ENCODE peak calls at places on chromosomes 7 and 10, in six cellular contexts. T is neuronal stem cell, M is H9, L is mammary epithelial cell, P is fibroblast of lung, F is neural progenitor cell. G is an unnamed sample.
A peak's percentile ranks its signal among the peaks of the same experiment; 100 is the strongest.

GRCh38 chr7:99224263-99224947 is 16.5 kb upstream of the KPNA7 start:
- DNase-seq in T (no peak), P (peak; percentile 23), F (no peak), L (peak; percentile 99), M (no peak), G (no peak)

GRCh38 chr10:42936580-42936979 is 140.3 kb upstream of the RET start:
- DNase-seq in P (no peak), M (no peak), F (no peak), T (no peak), L (no peak), G (peak; percentile 35)

GRCh38 chr7:129649128-129649690 is 37.7 kb downstream of the NRF1 start:
- DNase-seq in P (no peak), F (peak; percentile 7), M (no peak), T (no peak), L (no peak), G (no peak)

GRCh38 chr10:57015595-57016303 is 654.7 kb upstream of the ZWINT start:
- DNase-seq in M (no peak), L (no peak), F (no peak), P (no peak), T (no peak), G (no peak)

GRCh38 chr7:146053492-146053891 is 63.1 kb upstream of the CNTNAP2 start:
- DNase-seq in F (no peak), L (no peak), T (no peak), M (no peak), P (no peak), G (no peak)

GRCh38 chr7:69104023-69104422 is 494.3 kb upstream of the AUTS2 start:
- DNase-seq in M (peak; percentile 76), L (no peak), P (no peak), F (no peak), T (no peak), G (no peak)

GRCh38 chr7:17773289-17773626 is 167.0 kb downstream of the SNX13 start:
- DNase-seq in L (peak; percentile 90), F (no peak), M (no peak), T (no peak), P (peak; percentile 94), G (no peak)

GRCh38 chr7:47402941-47403340 is 179.0 kb downstream of the TNS3 start:
- DNase-seq in L (no peak), T (no peak), F (peak; percentile 15), M (no peak), P (no peak), G (no peak)

GRCh38 chr10:113301342-113301984 is 251.4 kb upstream of the HABP2 start:
- DNase-seq in L (no peak), T (no peak), F (no peak), M (no peak), P (no peak), G (no peak)

GRCh38 chr10:43263551-43264323 is 3.1 kb downstream of the RASGEF1A start:
- DNase-seq in P (no peak), M (peak; percentile 49), L (no peak), F (peak; percentile 42), T (no peak), G (peak; percentile 73)

GRCh38 chr7:65295409-65295808 is 78.2 kb upstream of the ZNF92 start:
- DNase-seq in F (no peak), M (no peak), T (no peak), L (no peak), P (no peak), G (no peak)

GRCh38 chr7:43308913-43309789 is 196.7 kb downstream of the HECW1 start:
- DNase-seq in F (no peak), M (no peak), P (no peak), L (no peak), T (no peak), G (no peak)

GRCh38 chr7:131642429-131642828 is 86.0 kb upstream of the PODXL start:
- DNase-seq in M (no peak), F (no peak), L (no peak), P (no peak), T (no peak), G (no peak)

GRCh38 chr7:19816128-19816527 is 42.7 kb upstream of the TMEM196 start:
- DNase-seq in M (no peak), F (no peak), L (no peak), P (no peak), T (no peak), G (no peak)

GRCh38 chr10:114498413-114499111 is 94.3 kb upstream of the AFAP1L2 start:
- DNase-seq in P (no peak), L (no peak), M (no peak), F (no peak), T (no peak), G (no peak)

GRCh38 chr10:79898597-79899325 is 50.1 kb downstream of the SFTPD start:
- DNase-seq in T (no peak), F (no peak), L (no peak), M (no peak), P (no peak), G (no peak)

GRCh38 chr10:77927343-77928256 is 1.0 kb upstream of the DLG5 start:
- DNase-seq in L (no peak), T (peak; percentile 14), F (peak; percentile 50), M (no peak), P (peak; percentile 22), G (no peak)

GRCh38 chr7:19522486-19522885 is 186.4 kb downstream of the POLR1F start:
- DNase-seq in F (no peak), L (peak; percentile 89), P (peak; percentile 54), T (no peak), M (no peak), G (no peak)

GRCh38 chr7:27099839-27100225 is 2.7 kb downstream of the HOXA2 start:
- DNase-seq in M (no peak), L (peak; percentile 35), T (no peak), P (peak; percentile 50), F (no peak), G (no peak)

GRCh38 chr7:7504910-7505704 is 30.6 kb downstream of the COL28A1 start:
- DNase-seq in F (no peak), T (no peak), M (no peak), P (no peak), L (no peak), G (no peak)

GRCh38 chr10:102826148-102826796 is 10.9 kb downstream of the CYP17A1 start:
- DNase-seq in M (no peak), F (no peak), P (no peak), T (no peak), L (no peak), G (no peak)

GRCh38 chr10:103498936-103499638 is 5.6 kb downstream of the NEURL1 start:
- DNase-seq in M (no peak), L (no peak), P (no peak), T (no peak), F (no peak), G (peak; percentile 9)

GRCh38 chr7:3912291-3912690 is 611.2 kb downstream of the SDK1 start:
- DNase-seq in P (no peak), T (no peak), F (no peak), L (no peak), M (no peak), G (no peak)

DNA sequence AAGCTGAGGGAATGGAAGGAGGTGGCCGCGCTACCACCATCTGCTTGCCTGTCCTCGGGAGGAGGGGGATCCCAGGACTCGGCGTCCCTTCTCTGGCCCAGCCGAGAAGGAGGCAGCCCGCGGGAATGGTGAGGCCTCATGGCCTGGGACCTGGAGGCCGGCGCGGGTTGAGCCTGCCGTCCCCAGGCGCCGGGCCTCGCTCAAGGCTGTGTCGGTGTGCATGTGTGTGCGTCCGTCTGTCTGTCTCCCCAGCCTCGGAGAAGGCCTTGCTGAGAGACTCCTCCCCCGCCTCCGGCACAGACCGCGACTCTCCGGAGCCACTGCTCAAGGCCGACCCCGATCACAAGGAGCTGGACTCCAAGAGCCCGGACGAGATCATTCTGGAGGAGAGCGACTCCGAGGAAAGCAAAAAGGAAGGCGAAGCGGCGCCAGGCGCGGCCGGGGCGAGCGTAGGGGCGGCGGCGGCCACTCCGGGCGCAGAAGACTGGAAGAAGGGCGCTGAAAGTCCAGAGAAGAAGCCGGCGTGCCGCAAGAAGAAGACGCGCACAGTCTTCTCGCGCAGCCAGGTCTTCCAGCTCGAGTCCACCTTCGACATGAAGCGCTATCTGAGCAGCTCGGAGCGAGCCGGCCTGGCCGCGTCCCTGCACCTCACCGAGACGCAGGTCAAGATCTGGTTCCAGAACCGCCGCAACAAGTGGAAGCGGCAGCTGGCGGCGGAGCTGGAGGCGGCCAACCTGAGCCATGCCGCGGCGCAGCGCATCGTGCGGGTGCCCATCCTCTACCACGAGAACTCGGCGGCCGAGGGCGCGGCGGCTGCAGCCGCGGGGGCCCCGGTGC is 1.3 kb downstream of the HMX3 start:
- DNase-seq in P (peak; percentile 23), L (peak; percentile 52), M (peak; percentile 76), T (no peak), F (peak; percentile 71), G (peak; percentile 74)
- H3K9ac ChIP-seq in P (no peak overlapping the region), L (no peak overlapping the region), M (no peak overlapping the region), T (no peak overlapping the region), F (no peak overlapping the region), G (no peak overlapping the region)

GRCh38 chr7:155550916-155551315 is 4.6 kb upstream of the CNPY1 start:
- DNase-seq in L (no peak), T (no peak), P (no peak), M (no peak), F (no peak), G (no peak)
- H3K9ac ChIP-seq in L (no peak overlapping the region), T (no peak overlapping the region), P (no peak overlapping the region), M (no peak overlapping the region), F (no peak overlapping the region), G (no peak overlapping the region)

GRCh38 chr10:74036474-74036873 is 38.6 kb downstream of the VCL start:
- DNase-seq in F (no peak), T (no peak), L (no peak), M (no peak), P (no peak), G (no peak)
- H3K9ac ChIP-seq in F (no peak overlapping the region), T (no peak overlapping the region), L (no peak overlapping the region), M (no peak overlapping the region), P (no peak overlapping the region), G (no peak overlapping the region)

DNA sequence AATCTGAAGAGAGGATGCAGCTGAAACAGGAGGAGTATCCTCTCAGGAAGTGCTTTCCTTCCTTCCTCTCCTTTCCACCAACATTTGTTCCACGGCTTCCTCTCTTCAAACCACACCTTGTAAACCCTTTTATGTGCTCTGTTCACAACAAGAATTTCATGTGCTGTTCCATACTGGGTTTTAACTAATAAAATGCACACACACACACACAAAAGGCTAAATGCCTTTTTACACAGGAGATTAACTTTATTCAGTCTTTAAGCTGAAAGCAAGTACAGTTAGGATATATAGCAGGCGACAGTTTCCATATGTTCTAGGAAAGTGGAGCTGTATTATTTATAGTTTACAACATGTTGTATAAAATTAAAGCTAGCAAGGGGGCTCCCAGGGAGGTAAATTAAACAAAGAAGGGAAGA is 106.7 kb downstream of the REEP3 start:
- DNase-seq in M (no peak), T (no peak), P (no peak), F (no peak), L (no peak), G (no peak)
- H3K9ac ChIP-seq in M (no peak overlapping the region), T (no peak overlapping the region), P (no peak overlapping the region), F (no peak overlapping the region), L (no peak overlapping the region), G (no peak overlapping the region)

DNA sequence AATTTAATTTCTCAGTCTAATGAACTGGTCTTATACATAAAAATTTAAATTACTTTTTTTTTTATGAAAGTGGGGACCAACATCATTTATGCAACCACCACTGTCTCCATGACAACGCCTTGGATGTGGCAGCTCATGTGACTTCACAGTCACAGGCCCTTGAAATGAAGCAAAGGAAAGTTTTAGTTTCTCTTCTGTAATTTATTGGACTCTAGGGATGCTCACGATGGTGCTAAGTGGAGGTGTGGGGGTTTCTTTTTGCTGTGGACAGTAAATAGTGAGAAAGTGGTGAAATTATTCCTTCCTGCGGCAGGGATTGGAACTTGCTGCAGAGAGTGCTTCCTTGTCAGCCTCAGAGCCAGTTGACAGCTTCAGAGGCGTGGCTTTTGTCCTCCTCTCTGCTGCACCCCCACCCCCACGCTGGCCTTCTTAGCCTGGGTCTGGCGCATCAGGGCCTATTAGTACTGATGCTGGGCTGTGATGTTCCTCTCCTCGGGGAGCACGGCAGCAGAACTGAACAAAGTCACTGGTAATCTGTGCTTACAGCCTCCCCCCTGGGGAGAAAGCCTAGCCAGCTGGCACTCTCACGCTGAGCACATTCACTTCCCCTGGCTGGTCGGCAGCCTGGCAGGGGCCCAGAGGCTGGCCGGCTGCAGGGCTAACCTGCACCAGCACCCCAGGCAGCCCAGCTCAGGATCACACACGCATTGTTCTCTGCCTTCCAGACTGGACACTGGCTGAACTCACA is 517.5 kb upstream of the GALNT17 start:
- DNase-seq in P (peak; percentile 41), M (no peak), T (no peak), L (peak; percentile 53), F (peak; percentile 81), G (peak; percentile 83)
- H3K9ac ChIP-seq in P (no peak overlapping the region), M (no peak overlapping the region), T (no peak overlapping the region), L (no peak overlapping the region), F (no peak overlapping the region), G (no peak overlapping the region)